ENCODE peak calls at places on chromosomes 3 and 15, in four cellular contexts. I, X, F and Q are unnamed samples.

GRCh38 chr3:149790265-149790664 is 2.1 kb downstream of the ANKUB1 start:
- DNase-seq in I (no peak), F (peak), X (peak), Q (no peak)

GRCh38 chr15:63319065-63319464 is 41.7 kb downstream of the APH1B start:
- DNase-seq in I (no peak), F (no peak), X (no peak), Q (no peak)

GRCh38 chr15:63349156-63349555 is 32.5 kb downstream of the CA12 start:
- DNase-seq in X (no peak), F (peak), I (no peak), Q (no peak)

GRCh38 chr15:88748081-88748480 is 55.2 kb upstream of the ACAN start:
- DNase-seq in I (no peak), F (no peak), X (no peak), Q (no peak)

GRCh38 chr15:28017423-28017924 is 81.6 kb downstream of the OCA2 start:
- DNase-seq in F (no peak), X (no peak), I (no peak), Q (no peak)

GRCh38 chr3:142356818-142357217 is 91.0 kb downstream of the XRN1 start:
- DNase-seq in I (no peak), X (no peak), F (no peak), Q (no peak)

GRCh38 chr3:124097362-124098120 is 105.6 kb upstream of the ROPN1 start:
- DNase-seq in F (peak), I (no peak), X (no peak), Q (no peak)

GRCh38 chr15:77311618-77312398 is 108.1 kb downstream of the PEAK1 start:
- DNase-seq in F (peak), X (no peak), I (no peak), Q (no peak)

GRCh38 chr3:151976211-151977050 is 103.0 kb downstream of the SUCNR1 start:
- DNase-seq in F (peak), I (no peak), X (peak), Q (no peak)

GRCh38 chr3:3639078-3639477 is 160.2 kb upstream of the LRRN1 start:
- DNase-seq in X (no peak), F (no peak), I (no peak), Q (no peak)

GRCh38 chr15:71649894-71650293 is 160.5 kb upstream of the NR2E3 start:
- DNase-seq in F (no peak), X (no peak), I (no peak), Q (no peak)

GRCh38 chr3:10997196-10997595 is 4.6 kb downstream of the SLC6A1 start:
- DNase-seq in X (no peak), F (no peak), I (no peak), Q (no peak)

GRCh38 chr15:50925281-50925680 is 16.8 kb downstream of the AP4E1 start:
- DNase-seq in F (no peak), X (no peak), I (no peak), Q (no peak)

GRCh38 chr3:55868347-55868746 is 381.2 kb upstream of the WNT5A start:
- DNase-seq in I (no peak), X (no peak), F (no peak), Q (no peak)

GRCh38 chr3:197889204-197889930 is 60.6 kb upstream of the RPL35A start:
- DNase-seq in F (no peak), I (no peak), X (no peak), Q (no peak)

GRCh38 chr3:135084404-135084803 is 289.3 kb downstream of the EPHB1 start:
- DNase-seq in X (peak), F (peak), I (no peak), Q (no peak)

GRCh38 chr15:32123473-32123872 is 93.2 kb downstream of the CHRNA7 start:
- DNase-seq in F (no peak), X (no peak), I (no peak), Q (no peak)

GRCh38 chr3:128083396-128083795 is 31.2 kb downstream of the SEC61A1 start:
- DNase-seq in I (no peak), F (no peak), X (no peak), Q (no peak)

GRCh38 chr15:74786659-74787165 is 4.8 kb downstream of the CSK start:
- DNase-seq in I (no peak), X (no peak), F (no peak), Q (no peak)

GRCh38 chr3:12759097-12759679 is at the start of gene TMEM40:
- DNase-seq in I (no peak), F (no peak), X (no peak), Q (no peak)

GRCh38 chr15:68900032-68900431 is 30.3 kb upstream of the SPESP1 start:
- DNase-seq in X (no peak), F (no peak), I (no peak), Q (no peak)

GRCh38 chr3:149401926-149402310 is 24.5 kb upstream of the TM4SF1 start:
- DNase-seq in X (no peak), F (peak), I (no peak), Q (no peak)

GRCh38 chr3:18740631-18741583 is 315.8 kb upstream of the SATB1 start:
- DNase-seq in F (no peak), I (no peak), X (no peak), Q (no peak)

GRCh38 chr3:135966875-135967274 is 1.3 kb downstream of the PPP2R3A start:
- DNase-seq in X (no peak), I (no peak), F (no peak), Q (no peak)

GRCh38 chr3:72255191-72255590 is 470.2 kb upstream of the PROK2 start:
- DNase-seq in X (no peak), I (no peak), F (no peak), Q (no peak)

GRCh38 chr3:193095366-193095765 is 145.7 kb upstream of the PLAAT1 start:
- DNase-seq in F (peak), X (no peak), I (no peak), Q (no peak)

GRCh38 chr15:39438795-39439577 is 141.9 kb upstream of the THBS1 start:
- DNase-seq in F (no peak), I (no peak), X (no peak), Q (no peak)

GRCh38 chr3:51389423-51390183 is 1.5 kb upstream of the RBM15B start:
- DNase-seq in X (no peak), F (peak), I (no peak), Q (no peak)

GRCh38 chr15:83559310-83559966 is 94.5 kb upstream of the ADAMTSL3 start:
- DNase-seq in X (peak), F (peak), I (no peak), Q (no peak)

GRCh38 chr3:57919987-57920386 is 88.2 kb upstream of the FLNB start:
- DNase-seq in X (no peak), I (no peak), F (no peak), Q (no peak)

GRCh38 chr3:45760878-45761711 is 35.2 kb downstream of the SLC6A20 start:
- DNase-seq in F (peak), I (no peak), X (peak), Q (peak)

GRCh38 chr3:8416965-8417364 is 84.7 kb upstream of the LMCD1 start:
- DNase-seq in I (no peak), X (no peak), F (peak), Q (no peak)

GRCh38 chr3:67361770-67362169 is 292.6 kb downstream of the SUCLG2 start:
- DNase-seq in I (no peak), X (no peak), F (no peak), Q (no peak)

GRCh38 chr3:161649900-161650484 is 153.4 kb downstream of the OTOL1 start:
- DNase-seq in F (peak), I (no peak), X (no peak), Q (no peak)

GRCh38 chr3:13281657-13282527 is 138.2 kb downstream of the NUP210 start:
- DNase-seq in F (no peak), I (no peak), X (no peak), Q (no peak)

GRCh38 chr15:59536553-59536952 is 75.0 kb upstream of the GCNT3 start:
- DNase-seq in I (no peak), F (no peak), X (no peak), Q (no peak)

GRCh38 chr15:42504631-42505030 is 9.2 kb downstream of the SNAP23 start:
- DNase-seq in I (no peak), X (no peak), F (no peak), Q (no peak)